ENCODE peak calls at places on chromosome 14, in seven cellular contexts. I is GM12878; A is kidney; V is CD8-positive, alpha-beta T cell; O is OCI-LY7; S is naive thymus-derived CD4-positive, alpha-beta T cell; B is psoas muscle. U is an unnamed sample.
A peak's percentile ranks its signal among the peaks of the same experiment; 100 is the strongest.

GRCh38 chr14:102046337-102047278 is 40.2 kb downstream of the HSP90AA1 start:
- DNase-seq in O (peak; percentile 45), A (peak; percentile 90), I (no peak), S (no peak), V (peak; percentile 26), B (peak; percentile 88), U (no peak)

GRCh38 chr14:101111620-101112290 is 208.2 kb upstream of the RTL1 start:
- DNase-seq in V (no peak), S (no peak), O (no peak), B (peak; percentile 7), A (peak; percentile 59), I (no peak), U (no peak)

GRCh38 chr14:78985668-78986073 is 815.5 kb downstream of the NRXN3 start:
- DNase-seq in O (no peak), I (no peak), A (no peak), S (no peak), V (no peak), B (no peak), U (no peak)

GRCh38 chr14:104806625-104807465 is 5.9 kb downstream of the ZBTB42 start:
- DNase-seq in V (no peak), I (no peak), A (no peak), S (no peak), O (no peak), B (no peak), U (no peak)

GRCh38 chr14:22375321-22375930 is 213.6 kb downstream of the DAD1 start:
- DNase-seq in A (no peak), O (peak; percentile 81), S (no peak), V (no peak), B (no peak), I (no peak), U (peak; percentile 55)

GRCh38 chr14:83867871-83868270 is 1662.1 kb upstream of the FLRT2 start:
- DNase-seq in A (no peak), O (no peak), S (no peak), I (no peak), V (no peak), B (no peak), U (no peak)

GRCh38 chr14:23725980-23726746 is 90.0 kb downstream of the DHRS2 start:
- DNase-seq in A (peak; percentile 51), S (no peak), B (no peak), I (no peak), V (no peak), O (no peak), U (no peak)

GRCh38 chr14:75343914-75344313 is 65.3 kb downstream of the FOS start:
- DNase-seq in S (no peak), B (peak; percentile 17), O (no peak), A (no peak), V (no peak), I (no peak), U (no peak)

GRCh38 chr14:28875937-28876910 is 109.6 kb downstream of the FOXG1 start:
- DNase-seq in V (no peak), I (no peak), B (no peak), S (no peak), A (no peak), O (no peak), U (no peak)

GRCh38 chr14:68250950-68251765 is 431.6 kb downstream of the RAD51B start:
- DNase-seq in S (no peak), I (no peak), V (no peak), O (peak; percentile 73), B (no peak), A (no peak), U (peak; percentile 8)
- H3K4me1 ChIP-seq in S (no peaks in the 10 kb centered on the region), I (peaks cover 41% of the 10 kb centered on the region), V (peaks cover 23% of the 10 kb centered on the region), O (peaks cover 83% of the 10 kb centered on the region), B (peaks cover 51% of the 10 kb centered on the region), A (peaks cover 24% of the 10 kb centered on the region), U (no peaks in the 10 kb centered on the region)

DNA sequence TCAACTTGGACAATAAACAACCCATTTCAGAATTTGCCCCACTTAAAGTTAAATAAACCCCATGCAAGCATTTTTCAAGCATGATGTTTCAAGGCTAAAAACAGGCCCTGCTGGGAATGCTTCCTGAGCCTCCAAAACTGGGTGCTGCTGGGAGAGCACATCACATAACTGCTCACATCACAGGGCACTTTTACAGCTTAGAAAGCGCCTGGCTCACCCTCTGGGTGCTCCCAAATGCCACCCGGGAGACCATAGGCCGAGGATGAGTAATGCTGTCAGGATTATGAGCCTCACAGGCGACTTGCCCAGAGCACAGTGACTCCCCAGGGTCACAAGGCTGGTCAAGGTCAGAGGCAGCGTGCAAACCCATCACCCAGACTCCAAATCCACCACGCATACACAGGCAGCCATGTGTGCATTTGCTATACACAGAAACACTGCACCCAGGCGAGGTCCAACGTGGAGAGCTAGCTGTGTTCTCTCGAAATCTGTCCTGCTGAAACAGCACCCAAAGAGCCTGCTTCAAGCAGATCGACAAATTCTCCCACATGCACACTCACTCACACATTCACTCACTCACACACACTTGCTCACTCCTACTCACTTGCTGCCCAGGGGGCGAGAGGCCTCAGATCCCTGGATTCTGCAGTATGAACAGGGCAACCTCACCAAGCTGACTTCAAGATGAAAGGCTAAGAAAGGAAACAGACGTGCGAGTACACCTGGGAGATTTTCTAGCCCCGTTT is 58.7 kb downstream of the ITPK1 start:
- DNase-seq in V (no peak), O (no peak), I (no peak), A (no peak), B (no peak), S (no peak), U (no peak)
- H3K4me1 ChIP-seq in V (peaks cover 72% of the 10 kb centered on the region), O (peaks cover 9% of the 10 kb centered on the region), I (peaks cover 21% of the 10 kb centered on the region), A (peaks cover 23% of the 10 kb centered on the region), B (peaks cover 13% of the 10 kb centered on the region), S (peaks cover 7% of the 10 kb centered on the region), U (no peaks in the 10 kb centered on the region)

GRCh38 chr14:73752297-73752992 is 38.3 kb upstream of the PNMA1 start:
- DNase-seq in V (peak; percentile 66), S (no peak), I (no peak), B (peak; percentile 63), A (peak; percentile 84), O (peak; percentile 48), U (no peak)
- H3K4me1 ChIP-seq in V (peaks cover 98% of the 10 kb centered on the region), S (peaks cover 94% of the 10 kb centered on the region), I (peaks cover 81% of the 10 kb centered on the region), B (peaks cover 97% of the 10 kb centered on the region), A (peaks cover 71% of the 10 kb centered on the region), O (peaks cover 100% of the 10 kb centered on the region), U (peaks cover 6% of the 10 kb centered on the region)

DNA sequence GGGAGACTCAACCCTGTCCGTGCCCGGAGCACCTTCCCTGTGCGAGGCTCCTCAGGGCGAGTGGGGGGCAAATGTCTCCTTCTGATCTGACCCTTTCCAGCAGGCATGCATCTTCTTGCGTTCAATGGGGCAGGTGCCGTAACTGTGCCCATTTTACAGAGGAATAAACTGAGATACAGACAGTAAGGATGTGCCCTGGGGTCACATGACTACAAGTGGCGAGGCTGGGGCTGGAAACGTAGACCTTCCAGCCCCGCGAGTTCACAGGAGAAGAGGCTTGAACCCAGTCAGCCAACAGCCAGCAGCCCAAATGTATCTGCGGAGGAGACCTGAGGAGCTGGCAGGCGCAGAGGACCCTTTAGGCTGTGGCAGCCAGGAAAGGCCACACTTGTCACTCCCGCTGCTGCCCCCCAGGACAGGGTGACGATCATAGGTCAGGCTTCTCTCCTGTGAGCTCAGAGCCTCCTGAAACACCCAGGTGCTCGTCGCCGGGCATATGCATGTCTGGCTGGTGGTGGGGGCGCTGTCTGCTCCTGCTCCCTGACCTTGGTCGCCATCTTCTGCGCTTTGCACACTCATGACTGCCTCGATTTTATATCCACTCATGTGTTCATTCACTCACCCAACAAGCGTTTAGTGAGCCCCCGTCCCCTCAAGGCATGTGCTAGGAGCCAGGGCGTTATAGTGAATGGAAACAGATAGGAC is 41.7 kb downstream of the CCDC88C start:
- DNase-seq in O (peak; percentile 58), B (no peak), V (no peak), I (no peak), S (no peak), A (no peak), U (peak; percentile 57)
- H3K4me1 ChIP-seq in O (peaks cover 100% of the 10 kb centered on the region), B (peaks cover 15% of the 10 kb centered on the region), V (peaks cover 98% of the 10 kb centered on the region), I (peaks cover 94% of the 10 kb centered on the region), S (peaks cover 97% of the 10 kb centered on the region), A (peaks cover 31% of the 10 kb centered on the region), U (peaks cover 92% of the 10 kb centered on the region)

DNA sequence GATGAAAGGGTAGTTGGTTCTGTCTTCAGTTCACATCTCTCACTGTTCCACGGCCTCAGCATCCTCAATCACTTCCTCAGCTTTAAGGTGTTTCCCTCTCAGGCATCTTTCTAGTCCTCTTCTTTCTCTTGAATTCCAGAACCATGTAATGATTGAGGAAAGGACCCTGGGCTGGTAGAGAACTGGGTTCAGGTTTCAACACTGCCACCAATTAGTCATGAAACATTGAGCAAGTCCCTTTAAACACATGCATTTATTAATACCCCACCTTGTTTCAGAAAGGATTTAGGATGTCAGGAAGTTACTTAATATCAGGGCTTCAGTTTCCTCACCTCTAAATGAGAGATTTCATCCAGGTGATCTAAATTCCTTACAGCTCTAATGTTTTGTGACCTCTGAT is 7.2 kb downstream of the DMAC2L start:
- DNase-seq in I (no peak), O (no peak), A (no peak), B (no peak), S (no peak), V (no peak), U (no peak)
- H3K4me1 ChIP-seq in I (peaks cover 27% of the 10 kb centered on the region), O (peaks cover 14% of the 10 kb centered on the region), A (peaks cover 4% of the 10 kb centered on the region), B (peaks cover 39% of the 10 kb centered on the region), S (no peaks in the 10 kb centered on the region), V (peaks cover 7% of the 10 kb centered on the region), U (peaks cover 7% of the 10 kb centered on the region)

GRCh38 chr14:93060841-93061240 is 54.9 kb downstream of the ITPK1 start:
- DNase-seq in V (no peak), B (no peak), I (no peak), A (no peak), S (no peak), O (no peak), U (no peak)
- H3K4me1 ChIP-seq in V (peaks cover 66% of the 10 kb centered on the region), B (peaks cover 10% of the 10 kb centered on the region), I (peaks cover 54% of the 10 kb centered on the region), A (peaks cover 29% of the 10 kb centered on the region), S (peaks cover 17% of the 10 kb centered on the region), O (peaks cover 15% of the 10 kb centered on the region), U (no peaks in the 10 kb centered on the region)

GRCh38 chr14:100060766-100061165 is 4.5 kb upstream of the EVL start:
- DNase-seq in B (no peak), A (no peak), V (no peak), I (no peak), O (no peak), S (no peak), U (no peak)
- H3K4me1 ChIP-seq in B (no peaks in the 10 kb centered on the region), A (no peaks in the 10 kb centered on the region), V (peaks cover 86% of the 10 kb centered on the region), I (peaks cover 59% of the 10 kb centered on the region), O (peaks cover 44% of the 10 kb centered on the region), S (peaks cover 76% of the 10 kb centered on the region), U (peaks cover 49% of the 10 kb centered on the region)

GRCh38 chr14:59303216-59303615 is 114.7 kb downstream of the DAAM1 start:
- DNase-seq in A (no peak), I (no peak), V (no peak), B (no peak), S (no peak), O (no peak), U (no peak)
- H3K4me1 ChIP-seq in A (peaks cover 3% of the 10 kb centered on the region), I (no peaks in the 10 kb centered on the region), V (no peaks in the 10 kb centered on the region), B (no peaks in the 10 kb centered on the region), S (no peaks in the 10 kb centered on the region), O (peaks cover 92% of the 10 kb centered on the region), U (peaks cover 20% of the 10 kb centered on the region)